ENCODE peak calls at places on chromosomes 6 and 20, in ten cellular contexts. L, P, A, V, D, W, E, F, U and O are unnamed samples.
A peak's percentile ranks its signal among the peaks of the same experiment; 100 is the strongest.

GRCh38 chr20:31605902-31606677 is 1.0 kb downstream of the ID1 start:
- DNase-seq in L (no peak), P (peak; percentile 35), A (no peak), V (peak; percentile 11), D (no peak), W (peak; percentile 83), E (no peak), F (peak; percentile 71), U (peak; percentile 25), O (peak; percentile 43)

GRCh38 chr20:38143646-38144554 is 21.2 kb downstream of the TGM2 start:
- DNase-seq in L (no peak), P (peak; percentile 45), A (no peak), V (no peak), D (peak; percentile 95), W (peak; percentile 94), E (peak; percentile 57), F (peak; percentile 93), U (peak; percentile 95), O (peak; percentile 32)

GRCh38 chr6:148760568-148761531 is 14.0 kb downstream of the UST start:
- DNase-seq in L (no peak), P (peak; percentile 35), A (peak; percentile 71), V (peak; percentile 53), D (peak; percentile 92), W (peak; percentile 90), E (peak; percentile 32), F (peak; percentile 94), U (peak; percentile 92), O (no peak)

GRCh38 chr6:31489046-31489445 is 8.9 kb upstream of the MICB start:
- DNase-seq in L (no peak), P (no peak), A (no peak), V (no peak), D (no peak), W (no peak), E (no peak), F (no peak), U (no peak), O (no peak)

GRCh38 chr20:43844778-43845614 is 69.7 kb upstream of the TOX2 start:
- DNase-seq in L (no peak), P (no peak), A (peak; percentile 90), V (no peak), D (peak; percentile 95), W (no peak), E (no peak), F (no peak), U (peak; percentile 96), O (no peak)

GRCh38 chr20:36297656-36298055 is 8.5 kb upstream of the DLGAP4 start:
- DNase-seq in L (no peak), P (no peak), A (no peak), V (no peak), D (no peak), W (no peak), E (no peak), F (no peak), U (no peak), O (no peak)

GRCh38 chr6:140393665-140394064 is 1019.2 kb upstream of the CITED2 start:
- DNase-seq in L (no peak), P (no peak), A (peak; percentile 25), V (no peak), D (peak; percentile 82), W (no peak), E (no peak), F (no peak), U (no peak), O (no peak)

GRCh38 chr6:131858765-131859490 is 51.1 kb downstream of the ENPP1 start:
- DNase-seq in L (no peak), P (no peak), A (peak; percentile 11), V (no peak), D (peak; percentile 82), W (no peak), E (no peak), F (no peak), U (peak; percentile 93), O (no peak)

GRCh38 chr6:56396435-56396834 is 149.1 kb upstream of the COL21A1 start:
- DNase-seq in L (no peak), P (no peak), A (no peak), V (no peak), D (no peak), W (no peak), E (no peak), F (no peak), U (no peak), O (no peak)

GRCh38 chr20:792248-792647 is 23.9 kb upstream of the SLC52A3 start:
- DNase-seq in L (no peak), P (no peak), A (no peak), V (no peak), D (no peak), W (no peak), E (no peak), F (no peak), U (no peak), O (no peak)

GRCh38 chr20:1846341-1846740 is 48.9 kb upstream of the SIRPA start:
- DNase-seq in L (no peak), P (no peak), A (no peak), V (no peak), D (no peak), W (no peak), E (no peak), F (no peak), U (no peak), O (no peak)

GRCh38 chr6:139126255-139126654 is 8.6 kb upstream of the HECA start:
- DNase-seq in L (no peak), P (no peak), A (no peak), V (no peak), D (peak; percentile 92), W (no peak), E (no peak), F (no peak), U (peak; percentile 83), O (no peak)

GRCh38 chr6:143501851-143502250 is 9.7 kb downstream of the FUCA2 start:
- DNase-seq in L (no peak), P (no peak), A (no peak), V (no peak), D (no peak), W (no peak), E (no peak), F (no peak), U (no peak), O (no peak)

GRCh38 chr6:72132851-72133250 is 246.5 kb downstream of the RIMS1 start:
- DNase-seq in L (no peak), P (no peak), A (no peak), V (no peak), D (no peak), W (no peak), E (no peak), F (no peak), U (no peak), O (peak; percentile 60)

GRCh38 chr6:28802417-28803336 is 121.1 kb downstream of the TRIM27 start:
- DNase-seq in L (no peak), P (no peak), A (peak; percentile 92), V (no peak), D (peak; percentile 65), W (no peak), E (no peak), F (no peak), U (peak; percentile 63), O (peak; percentile 72)

GRCh38 chr6:2843138-2843740 is 1.6 kb upstream of the SERPINB1 start:
- DNase-seq in L (no peak), P (no peak), A (no peak), V (no peak), D (no peak), W (no peak), E (no peak), F (no peak), U (peak; percentile 48), O (no peak)

GRCh38 chr20:13340088-13340487 is 119.0 kb downstream of the ISM1 start:
- DNase-seq in L (no peak), P (no peak), A (no peak), V (no peak), D (no peak), W (no peak), E (no peak), F (no peak), U (no peak), O (no peak)

GRCh38 chr6:3211681-3212080 is 15.8 kb downstream of the TUBB2B start:
- DNase-seq in L (no peak), P (no peak), A (no peak), V (no peak), D (no peak), W (no peak), E (no peak), F (no peak), U (no peak), O (no peak)

GRCh38 chr6:166614589-166614988 is 12.5 kb downstream of the RPS6KA2 start:
- DNase-seq in L (no peak), P (no peak), A (peak; percentile 23), V (no peak), D (no peak), W (no peak), E (peak; percentile 6), F (peak; percentile 35), U (no peak), O (no peak)

GRCh38 chr20:32641464-32641863 is 32.3 kb downstream of the C20orf203 start:
- DNase-seq in L (no peak), P (no peak), A (no peak), V (no peak), D (no peak), W (no peak), E (no peak), F (no peak), U (no peak), O (no peak)

GRCh38 chr20:59032023-59032712 is at the start of gene ATP5F1E:
- DNase-seq in L (peak; percentile 95), P (peak; percentile 97), A (peak; percentile 97), V (peak; percentile 97), D (peak; percentile 89), W (peak; percentile 99), E (peak; percentile 95), F (peak; percentile 98), U (peak; percentile 94), O (peak; percentile 98)
- H3K36me3 ChIP-seq in L (peaks cover 45% of the 10 kb centered on the region), P (peaks cover 66% of the 10 kb centered on the region), A (peaks cover 74% of the 10 kb centered on the region), V (peaks cover 40% of the 10 kb centered on the region), D (peaks cover 18% of the 10 kb centered on the region), W (peaks cover 23% of the 10 kb centered on the region), E (peaks cover 77% of the 10 kb centered on the region), F (peaks cover 32% of the 10 kb centered on the region), U (no peaks in the 10 kb centered on the region), O (peaks cover 64% of the 10 kb centered on the region)

GRCh38 chr6:81694855-81695254 is 57.6 kb downstream of the TENT5A start:
- DNase-seq in L (no peak), P (no peak), A (no peak), V (no peak), D (no peak), W (no peak), E (no peak), F (no peak), U (no peak), O (no peak)
- H3K36me3 ChIP-seq in L (no peaks in the 10 kb centered on the region), P (no peaks in the 10 kb centered on the region), A (no peaks in the 10 kb centered on the region), V (no peaks in the 10 kb centered on the region), D (no peaks in the 10 kb centered on the region), W (no peaks in the 10 kb centered on the region), E (no peaks in the 10 kb centered on the region), F (no peaks in the 10 kb centered on the region), U (no peaks in the 10 kb centered on the region), O (no peaks in the 10 kb centered on the region)

GRCh38 chr6:111301914-111302313 is 181.1 kb downstream of the REV3L start:
- DNase-seq in L (no peak), P (no peak), A (no peak), V (no peak), D (no peak), W (no peak), E (no peak), F (no peak), U (no peak), O (no peak)
- H3K36me3 ChIP-seq in L (peaks cover 10% of the 10 kb centered on the region), P (peaks cover 56% of the 10 kb centered on the region), A (no peaks in the 10 kb centered on the region), V (no peaks in the 10 kb centered on the region), D (peaks cover 16% of the 10 kb centered on the region), W (no peaks in the 10 kb centered on the region), E (peaks cover 66% of the 10 kb centered on the region), F (peaks cover 39% of the 10 kb centered on the region), U (peaks cover 3% of the 10 kb centered on the region), O (peaks cover 32% of the 10 kb centered on the region)

GRCh38 chr20:10200329-10200728 is 18.3 kb upstream of the SNAP25 start:
- DNase-seq in L (no peak), P (no peak), A (no peak), V (no peak), D (peak; percentile 63), W (no peak), E (no peak), F (no peak), U (peak; percentile 60), O (no peak)

GRCh38 chr20:10201321-10201870 is 17.2 kb upstream of the SNAP25 start:
- DNase-seq in L (no peak), P (no peak), A (no peak), V (no peak), D (peak; percentile 39), W (no peak), E (no peak), F (no peak), U (peak; percentile 61), O (no peak)
- H3K36me3 ChIP-seq in L (no peaks in the 10 kb centered on the region), P (no peaks in the 10 kb centered on the region), A (no peaks in the 10 kb centered on the region), V (no peaks in the 10 kb centered on the region), D (no peaks in the 10 kb centered on the region), W (no peaks in the 10 kb centered on the region), E (no peaks in the 10 kb centered on the region), F (no peaks in the 10 kb centered on the region), U (no peaks in the 10 kb centered on the region), O (no peaks in the 10 kb centered on the region)